ENCODE peak calls at places on chromosomes 7 and 10, in six cellular contexts. One of them, this sample, is unnamed.

GRCh38 chr10:104330168-104331117 is 7.8 kb downstream of the ITPRIP start:
- DNase-seq in nucleus accumbens: no peak
- DNase-seq in stimulated activated CD8-positive, alpha-beta memory T cell treated with anti-CD3 and anti-CD28 coated beads, Interleukin-4, amount 100 ng/mL, for 1 hour: no peak
- DNase-seq in AG08395: peak; percentile 71
- DNase-seq in thoracic aorta: no peak
- DNase-seq in iris pigment epithelial cell: peak; percentile 96
- DNase-seq in this sample: peak; percentile 94

GRCh38 chr7:102412548-102412947 is 16.4 kb downstream of the PRKRIP1 start:
- DNase-seq in stimulated activated CD8-positive, alpha-beta memory T cell treated with anti-CD3 and anti-CD28 coated beads, Interleukin-4, amount 100 ng/mL, for 1 hour: no peak
- DNase-seq in iris pigment epithelial cell: peak; percentile 39
- DNase-seq in AG08395: peak; percentile 63
- DNase-seq in thoracic aorta: no peak
- DNase-seq in nucleus accumbens: no peak
- DNase-seq in this sample: no peak

GRCh38 chr10:132328738-132329137 is 3.3 kb upstream of the LRRC27 start:
- DNase-seq in stimulated activated CD8-positive, alpha-beta memory T cell treated with anti-CD3 and anti-CD28 coated beads, Interleukin-4, amount 100 ng/mL, for 1 hour: no peak
- DNase-seq in iris pigment epithelial cell: no peak
- DNase-seq in nucleus accumbens: no peak
- DNase-seq in AG08395: no peak
- DNase-seq in thoracic aorta: no peak
- DNase-seq in this sample: no peak

GRCh38 chr10:92729886-92730285 is 40.1 kb downstream of the HHEX start:
- DNase-seq in iris pigment epithelial cell: no peak
- DNase-seq in stimulated activated CD8-positive, alpha-beta memory T cell treated with anti-CD3 and anti-CD28 coated beads, Interleukin-4, amount 100 ng/mL, for 1 hour: no peak
- DNase-seq in nucleus accumbens: no peak
- DNase-seq in thoracic aorta: no peak
- DNase-seq in AG08395: no peak
- DNase-seq in this sample: no peak

GRCh38 chr10:56537984-56538383 is 176.9 kb upstream of the ZWINT start:
- DNase-seq in nucleus accumbens: no peak
- DNase-seq in AG08395: peak; percentile 11
- DNase-seq in thoracic aorta: no peak
- DNase-seq in stimulated activated CD8-positive, alpha-beta memory T cell treated with anti-CD3 and anti-CD28 coated beads, Interleukin-4, amount 100 ng/mL, for 1 hour: no peak
- DNase-seq in iris pigment epithelial cell: peak; percentile 55
- DNase-seq in this sample: peak; percentile 99

GRCh38 chr10:5684971-5685763 is 529 bp downstream of the TASOR2 start:
- DNase-seq in nucleus accumbens: peak; percentile 21
- DNase-seq in iris pigment epithelial cell: peak; percentile 86
- DNase-seq in thoracic aorta: peak; percentile 17
- DNase-seq in stimulated activated CD8-positive, alpha-beta memory T cell treated with anti-CD3 and anti-CD28 coated beads, Interleukin-4, amount 100 ng/mL, for 1 hour: peak; percentile 32
- DNase-seq in AG08395: peak; percentile 55
- DNase-seq in this sample: peak; percentile 64

GRCh38 chr7:91953618-91954017 is 13.0 kb downstream of the AKAP9 start:
- DNase-seq in iris pigment epithelial cell: peak; percentile 36
- DNase-seq in stimulated activated CD8-positive, alpha-beta memory T cell treated with anti-CD3 and anti-CD28 coated beads, Interleukin-4, amount 100 ng/mL, for 1 hour: no peak
- DNase-seq in AG08395: no peak
- DNase-seq in nucleus accumbens: no peak
- DNase-seq in thoracic aorta: no peak
- DNase-seq in this sample: peak; percentile 45

GRCh38 chr7:38020134-38020533 is 99.7 kb downstream of the EPDR1 start:
- DNase-seq in stimulated activated CD8-positive, alpha-beta memory T cell treated with anti-CD3 and anti-CD28 coated beads, Interleukin-4, amount 100 ng/mL, for 1 hour: no peak
- DNase-seq in nucleus accumbens: no peak
- DNase-seq in AG08395: peak; percentile 63
- DNase-seq in thoracic aorta: no peak
- DNase-seq in iris pigment epithelial cell: no peak
- DNase-seq in this sample: peak; percentile 16

GRCh38 chr10:86684305-86684704 is 16.0 kb downstream of the LDB3 start:
- DNase-seq in thoracic aorta: no peak
- DNase-seq in AG08395: no peak
- DNase-seq in nucleus accumbens: peak; percentile 27
- DNase-seq in iris pigment epithelial cell: no peak
- DNase-seq in stimulated activated CD8-positive, alpha-beta memory T cell treated with anti-CD3 and anti-CD28 coated beads, Interleukin-4, amount 100 ng/mL, for 1 hour: no peak
- DNase-seq in this sample: no peak

GRCh38 chr10:13062813-13063212 is 37.1 kb upstream of the OPTN start:
- DNase-seq in stimulated activated CD8-positive, alpha-beta memory T cell treated with anti-CD3 and anti-CD28 coated beads, Interleukin-4, amount 100 ng/mL, for 1 hour: no peak
- DNase-seq in thoracic aorta: no peak
- DNase-seq in iris pigment epithelial cell: no peak
- DNase-seq in AG08395: no peak
- DNase-seq in nucleus accumbens: no peak
- DNase-seq in this sample: no peak

GRCh38 chr7:42931834-42932651 is at the start of the genes MRPL32 and PSMA2:
- DNase-seq in iris pigment epithelial cell: peak; percentile 99
- DNase-seq in nucleus accumbens: peak; percentile 93
- DNase-seq in stimulated activated CD8-positive, alpha-beta memory T cell treated with anti-CD3 and anti-CD28 coated beads, Interleukin-4, amount 100 ng/mL, for 1 hour: peak; percentile 74
- DNase-seq in thoracic aorta: peak; percentile 91
- DNase-seq in AG08395: peak; percentile 100
- DNase-seq in this sample: peak; percentile 97

GRCh38 chr10:94225589-94225988 is 137.2 kb downstream of the NOC3L start:
- DNase-seq in iris pigment epithelial cell: no peak
- DNase-seq in stimulated activated CD8-positive, alpha-beta memory T cell treated with anti-CD3 and anti-CD28 coated beads, Interleukin-4, amount 100 ng/mL, for 1 hour: no peak
- DNase-seq in nucleus accumbens: no peak
- DNase-seq in AG08395: no peak
- DNase-seq in thoracic aorta: no peak
- DNase-seq in this sample: no peak

GRCh38 chr10:30683496-30683895 is 53.9 kb upstream of the LYZL2 start:
- DNase-seq in thoracic aorta: no peak
- DNase-seq in stimulated activated CD8-positive, alpha-beta memory T cell treated with anti-CD3 and anti-CD28 coated beads, Interleukin-4, amount 100 ng/mL, for 1 hour: no peak
- DNase-seq in iris pigment epithelial cell: no peak
- DNase-seq in AG08395: no peak
- DNase-seq in nucleus accumbens: no peak
- DNase-seq in this sample: no peak

GRCh38 chr7:79713281-79713680 is 259.8 kb upstream of the MAGI2 start:
- DNase-seq in stimulated activated CD8-positive, alpha-beta memory T cell treated with anti-CD3 and anti-CD28 coated beads, Interleukin-4, amount 100 ng/mL, for 1 hour: no peak
- DNase-seq in iris pigment epithelial cell: no peak
- DNase-seq in AG08395: no peak
- DNase-seq in thoracic aorta: no peak
- DNase-seq in nucleus accumbens: no peak
- DNase-seq in this sample: no peak

GRCh38 chr7:91054374-91054773 is 209.9 kb upstream of the FZD1 start:
- DNase-seq in thoracic aorta: no peak
- DNase-seq in stimulated activated CD8-positive, alpha-beta memory T cell treated with anti-CD3 and anti-CD28 coated beads, Interleukin-4, amount 100 ng/mL, for 1 hour: no peak
- DNase-seq in nucleus accumbens: no peak
- DNase-seq in AG08395: no peak
- DNase-seq in iris pigment epithelial cell: no peak
- DNase-seq in this sample: no peak

GRCh38 chr7:36002900-36003299 is 150.2 kb upstream of the EEPD1 start:
- DNase-seq in nucleus accumbens: no peak
- DNase-seq in stimulated activated CD8-positive, alpha-beta memory T cell treated with anti-CD3 and anti-CD28 coated beads, Interleukin-4, amount 100 ng/mL, for 1 hour: no peak
- DNase-seq in iris pigment epithelial cell: no peak
- DNase-seq in thoracic aorta: no peak
- DNase-seq in AG08395: no peak
- DNase-seq in this sample: no peak

GRCh38 chr7:28069788-28070187 is 110.8 kb downstream of the JAZF1 start:
- DNase-seq in thoracic aorta: no peak
- DNase-seq in stimulated activated CD8-positive, alpha-beta memory T cell treated with anti-CD3 and anti-CD28 coated beads, Interleukin-4, amount 100 ng/mL, for 1 hour: no peak
- DNase-seq in nucleus accumbens: peak; percentile 15
- DNase-seq in AG08395: peak; percentile 75
- DNase-seq in iris pigment epithelial cell: peak; percentile 78
- DNase-seq in this sample: no peak

GRCh38 chr7:113209449-113210203 is 91.3 kb upstream of the SMIM30 start:
- DNase-seq in stimulated activated CD8-positive, alpha-beta memory T cell treated with anti-CD3 and anti-CD28 coated beads, Interleukin-4, amount 100 ng/mL, for 1 hour: no peak
- DNase-seq in AG08395: no peak
- DNase-seq in thoracic aorta: no peak
- DNase-seq in iris pigment epithelial cell: peak; percentile 39
- DNase-seq in nucleus accumbens: no peak
- DNase-seq in this sample: peak; percentile 64

GRCh38 chr10:88401671-88402347 is 181.3 kb downstream of the RNLS start:
- DNase-seq in iris pigment epithelial cell: peak; percentile 50
- DNase-seq in AG08395: peak; percentile 30
- DNase-seq in thoracic aorta: no peak
- DNase-seq in stimulated activated CD8-positive, alpha-beta memory T cell treated with anti-CD3 and anti-CD28 coated beads, Interleukin-4, amount 100 ng/mL, for 1 hour: no peak
- DNase-seq in nucleus accumbens: no peak
- DNase-seq in this sample: peak; percentile 47

GRCh38 chr10:336247-336646 is 201.0 kb downstream of the ZMYND11 start:
- DNase-seq in thoracic aorta: no peak
- DNase-seq in iris pigment epithelial cell: no peak
- DNase-seq in AG08395: no peak
- DNase-seq in nucleus accumbens: no peak
- DNase-seq in stimulated activated CD8-positive, alpha-beta memory T cell treated with anti-CD3 and anti-CD28 coated beads, Interleukin-4, amount 100 ng/mL, for 1 hour: no peak
- DNase-seq in this sample: no peak

GRCh38 chr10:86786368-86786767 is 29.9 kb downstream of the BMPR1A start:
- DNase-seq in nucleus accumbens: no peak
- DNase-seq in iris pigment epithelial cell: peak; percentile 14
- DNase-seq in stimulated activated CD8-positive, alpha-beta memory T cell treated with anti-CD3 and anti-CD28 coated beads, Interleukin-4, amount 100 ng/mL, for 1 hour: no peak
- DNase-seq in thoracic aorta: no peak
- DNase-seq in AG08395: no peak
- DNase-seq in this sample: peak; percentile 62

GRCh38 chr7:151248191-151249033 is at the start of gene SMARCD3:
- DNase-seq in iris pigment epithelial cell: peak; percentile 57
- DNase-seq in stimulated activated CD8-positive, alpha-beta memory T cell treated with anti-CD3 and anti-CD28 coated beads, Interleukin-4, amount 100 ng/mL, for 1 hour: no peak
- DNase-seq in thoracic aorta: no peak
- DNase-seq in nucleus accumbens: peak; percentile 55
- DNase-seq in AG08395: peak; percentile 53
- DNase-seq in this sample: no peak

GRCh38 chr7:157557263-157557662 is 220.5 kb downstream of the DNAJB6 start:
- DNase-seq in thoracic aorta: no peak
- DNase-seq in nucleus accumbens: no peak
- DNase-seq in AG08395: no peak
- DNase-seq in stimulated activated CD8-positive, alpha-beta memory T cell treated with anti-CD3 and anti-CD28 coated beads, Interleukin-4, amount 100 ng/mL, for 1 hour: no peak
- DNase-seq in iris pigment epithelial cell: no peak
- DNase-seq in this sample: no peak

GRCh38 chr10:89201345-89202032 is 5.6 kb downstream of the CH25H start:
- DNase-seq in iris pigment epithelial cell: peak; percentile 26
- DNase-seq in nucleus accumbens: no peak
- DNase-seq in AG08395: no peak
- DNase-seq in stimulated activated CD8-positive, alpha-beta memory T cell treated with anti-CD3 and anti-CD28 coated beads, Interleukin-4, amount 100 ng/mL, for 1 hour: no peak
- DNase-seq in thoracic aorta: no peak
- DNase-seq in this sample: no peak

GRCh38 chr10:85642421-85643170 is 724.0 kb downstream of the GRID1 start:
- DNase-seq in thoracic aorta: no peak
- DNase-seq in stimulated activated CD8-positive, alpha-beta memory T cell treated with anti-CD3 and anti-CD28 coated beads, Interleukin-4, amount 100 ng/mL, for 1 hour: no peak
- DNase-seq in nucleus accumbens: no peak
- DNase-seq in iris pigment epithelial cell: peak; percentile 23
- DNase-seq in AG08395: peak; percentile 70
- DNase-seq in this sample: peak; percentile 99

GRCh38 chr7:2560175-2560695 is 1.5 kb downstream of the IQCE start:
- DNase-seq in iris pigment epithelial cell: no peak
- DNase-seq in nucleus accumbens: no peak
- DNase-seq in AG08395: peak; percentile 39
- DNase-seq in thoracic aorta: no peak
- DNase-seq in stimulated activated CD8-positive, alpha-beta memory T cell treated with anti-CD3 and anti-CD28 coated beads, Interleukin-4, amount 100 ng/mL, for 1 hour: no peak
- DNase-seq in this sample: no peak